ENCODE peak calls at places on chromosomes 6 and 20, in six cellular contexts. O, G, Y, X, U and K are unnamed samples. For H3K9me3, the result is how much of the 10 kb centered on the place peaks cover.

GRCh38 chr6:104625536-104625935 is 234.2 kb downstream of the HACE1 start:
- DNase-seq in O (no peak), G (peak), Y (no peak), X (no peak), U (no peak), K (no peak)

GRCh38 chr6:46134216-46134615 is 4.4 kb downstream of the ENPP4 start:
- DNase-seq in O (no peak), G (no peak), Y (no peak), X (no peak), U (no peak), K (no peak)

GRCh38 chr6:356828-357251 is 34.7 kb upstream of the IRF4 start:
- DNase-seq in O (no peak), G (no peak), Y (no peak), X (peak), U (no peak), K (peak)

GRCh38 chr6:20458051-20458894 is 56.6 kb downstream of the E2F3 start:
- DNase-seq in O (no peak), G (no peak), Y (no peak), X (no peak), U (no peak), K (no peak)

GRCh38 chr6:158284340-158285210 is 27.7 kb upstream of the TULP4 start:
- DNase-seq in O (no peak), G (peak), Y (no peak), X (peak), U (no peak), K (no peak)

GRCh38 chr6:403659-404655 is 12.4 kb downstream of the IRF4 start:
- DNase-seq in O (no peak), G (no peak), Y (no peak), X (no peak), U (peak), K (no peak)

GRCh38 chr6:93219447-93219846 is 199.9 kb downstream of the EPHA7 start:
- DNase-seq in O (no peak), G (no peak), Y (no peak), X (no peak), U (no peak), K (no peak)

GRCh38 chr6:72950114-72950860 is 275.0 kb downstream of the KHDC1L start:
- DNase-seq in O (no peak), G (peak), Y (no peak), X (no peak), U (no peak), K (no peak)

GRCh38 chr20:61260905-61261304 is 8.8 kb downstream of the CDH4 start:
- DNase-seq in O (no peak), G (no peak), Y (no peak), X (no peak), U (no peak), K (no peak)

GRCh38 chr6:16725145-16725864 is 36.0 kb downstream of the ATXN1 start:
- DNase-seq in O (no peak), G (peak), Y (no peak), X (no peak), U (no peak), K (no peak)

GRCh38 chr6:5146396-5146795 is 61.3 kb downstream of the PPP1R3G start:
- DNase-seq in O (no peak), G (no peak), Y (no peak), X (no peak), U (no peak), K (no peak)

GRCh38 chr6:31114970-31115849 is 610 bp downstream of the PSORS1C1 start:
- DNase-seq in O (no peak), G (peak), Y (no peak), X (no peak), U (no peak), K (no peak)

GRCh38 chr6:74048387-74048786 is 352.4 kb downstream of the CD109 start:
- DNase-seq in O (no peak), G (no peak), Y (no peak), X (no peak), U (no peak), K (no peak)

GRCh38 chr20:51402201-51402600 is 140.3 kb downstream of the NFATC2 start:
- DNase-seq in O (no peak), G (peak), Y (no peak), X (peak), U (peak), K (peak)

GRCh38 chr6:63565058-63565726 is 7.1 kb upstream of the LOC128125822 start:
- DNase-seq in O (no peak), G (no peak), Y (no peak), X (no peak), U (peak), K (no peak)

GRCh38 chr6:33116417-33116816 is 40.6 kb downstream of the HLA-DPB1 start:
- DNase-seq in O (no peak), G (no peak), Y (no peak), X (no peak), U (no peak), K (no peak)

GRCh38 chr6:89828988-89829590 is 591 bp upstream of the CASP8AP2 start:
- DNase-seq in O (no peak), G (no peak), Y (no peak), X (no peak), U (peak), K (no peak)

GRCh38 chr6:133184798-133185380 is 56.3 kb upstream of the EYA4 start:
- DNase-seq in O (no peak), G (peak), Y (no peak), X (no peak), U (no peak), K (no peak)

GRCh38 chr6:137832110-137832509 is 34.9 kb upstream of the TNFAIP3 start:
- DNase-seq in O (no peak), G (peak), Y (no peak), X (no peak), U (no peak), K (no peak)

GRCh38 chr6:80974579-80974978 is 777.9 kb downstream of the TENT5A start:
- DNase-seq in O (no peak), G (no peak), Y (no peak), X (no peak), U (no peak), K (no peak)

GRCh38 chr6:42988486-42989020 is 4.2 kb downstream of the PPP2R5D start:
- DNase-seq in O (no peak), G (peak), Y (no peak), X (no peak), U (no peak), K (no peak)

GRCh38 chr6:134235937-134236751 is 81.8 kb downstream of the SGK1 start:
- DNase-seq in O (no peak), G (peak), Y (no peak), X (no peak), U (no peak), K (no peak)

GRCh38 chr6:167567142-167568033 is 242.5 kb downstream of the TTLL2 start:
- DNase-seq in O (no peak), G (no peak), Y (peak), X (no peak), U (no peak), K (peak)

GRCh38 chr6:52555531-52556228 is 21.2 kb downstream of the TRAM2 start:
- DNase-seq in O (no peak), G (peak), Y (no peak), X (no peak), U (no peak), K (no peak)

GRCh38 chr6:105109955-105110650 is 69.7 kb downstream of the POPDC3 start:
- DNase-seq in O (no peak), G (no peak), Y (no peak), X (no peak), U (no peak), K (no peak)

GRCh38 chr20:31392836-31393235 is 2.4 kb upstream of the DEFB119 start:
- DNase-seq in O (no peak), G (no peak), Y (no peak), X (no peak), U (no peak), K (no peak)

GRCh38 chr20:31390490-31390889 is at the start of gene DEFB119:
- DNase-seq in O (no peak), G (no peak), Y (no peak), X (no peak), U (no peak), K (no peak)

GRCh38 chr20:31394900-31395299 is 4.5 kb upstream of the DEFB119 start:
- DNase-seq in O (no peak), G (no peak), Y (no peak), X (no peak), U (no peak), K (no peak)
- H3K9me3 ChIP-seq in O (under half), G (under half), Y (under half), X (under half), U (under half), K (under half)

GRCh38 chr20:60256811-60257210 is 298.6 kb downstream of the CDH26 start:
- DNase-seq in O (no peak), G (no peak), Y (peak), X (no peak), U (no peak), K (no peak)
- H3K4me3 ChIP-seq in O (no peak), G (no peak), Y (no peak), X (no peak), U (no peak), K (no peak)

DNA sequence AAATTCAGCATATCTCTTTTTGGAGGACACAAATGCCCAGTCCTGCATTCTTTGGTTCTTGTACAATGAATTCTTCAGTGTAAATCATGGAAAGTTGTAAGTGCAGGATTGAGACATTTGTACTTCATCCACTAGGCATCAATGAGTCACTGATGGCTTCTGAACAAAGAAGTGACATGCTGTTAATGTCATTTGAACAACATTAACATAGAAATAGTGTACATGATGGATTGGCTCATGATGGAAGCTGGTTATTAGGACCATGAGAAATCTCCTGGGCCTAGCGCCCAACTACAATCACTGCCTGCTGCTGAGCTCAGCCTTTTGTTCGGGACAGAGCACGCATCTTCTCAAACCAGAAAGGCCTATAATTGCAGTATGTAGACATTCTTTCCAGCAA is 316.8 kb upstream of the TSHZ2 start:
- DNase-seq in O (no peak), G (no peak), Y (no peak), X (no peak), U (no peak), K (no peak)
- H3K9me3 ChIP-seq in O (under half), G (under half), Y (under half), X (under half), U (under half), K (under half)

GRCh38 chr6:127482318-127482717 is 23.1 kb upstream of the KIAA0408 start:
- DNase-seq in O (no peak), G (no peak), Y (no peak), X (no peak), U (no peak), K (no peak)

GRCh38 chr6:127481628-127482027 is 22.4 kb upstream of the KIAA0408 start:
- DNase-seq in O (no peak), G (peak), Y (no peak), X (no peak), U (no peak), K (no peak)

GRCh38 chr6:127483399-127484055 is 24.3 kb upstream of the KIAA0408 start:
- DNase-seq in O (no peak), G (no peak), Y (no peak), X (no peak), U (no peak), K (no peak)

GRCh38 chr6:127486934-127487333 is 27.7 kb upstream of the KIAA0408 start:
- DNase-seq in O (no peak), G (no peak), Y (no peak), X (no peak), U (no peak), K (no peak)

DNA sequence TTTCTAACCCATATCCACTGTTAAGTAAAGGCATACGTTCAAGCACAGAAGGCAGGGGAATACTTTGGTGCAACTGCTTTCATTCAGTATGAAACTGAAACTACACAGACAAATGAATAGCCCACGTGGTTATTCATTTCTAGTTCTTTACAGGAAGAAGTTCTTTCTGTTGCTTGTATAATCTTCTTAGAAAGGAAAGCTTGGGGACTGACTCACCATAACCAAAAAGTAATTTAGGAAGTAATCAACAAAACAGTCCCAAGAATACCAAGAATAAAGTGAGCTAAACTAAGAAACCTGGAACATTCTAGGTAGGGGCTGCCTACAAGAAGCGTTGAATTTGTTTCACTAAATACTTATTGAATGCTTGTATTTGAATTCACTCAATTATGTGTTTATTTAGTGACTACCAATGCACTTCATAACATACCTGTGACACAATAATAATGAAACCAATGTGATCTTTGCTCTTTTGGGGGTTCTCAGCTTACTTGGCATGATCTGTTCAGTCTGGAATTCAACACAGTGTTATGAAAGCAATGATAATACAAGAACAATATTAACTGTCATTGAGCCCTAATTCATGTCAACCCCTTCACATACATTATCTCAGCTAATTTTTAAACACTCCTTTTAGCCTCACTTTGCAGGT is 25.1 kb upstream of the KIAA0408 start:
- DNase-seq in O (no peak), G (peak), Y (no peak), X (no peak), U (no peak), K (no peak)
- H3K4me3 ChIP-seq in O (peak), G (no peak), Y (no peak), X (peak), U (no peak), K (no peak)

DNA sequence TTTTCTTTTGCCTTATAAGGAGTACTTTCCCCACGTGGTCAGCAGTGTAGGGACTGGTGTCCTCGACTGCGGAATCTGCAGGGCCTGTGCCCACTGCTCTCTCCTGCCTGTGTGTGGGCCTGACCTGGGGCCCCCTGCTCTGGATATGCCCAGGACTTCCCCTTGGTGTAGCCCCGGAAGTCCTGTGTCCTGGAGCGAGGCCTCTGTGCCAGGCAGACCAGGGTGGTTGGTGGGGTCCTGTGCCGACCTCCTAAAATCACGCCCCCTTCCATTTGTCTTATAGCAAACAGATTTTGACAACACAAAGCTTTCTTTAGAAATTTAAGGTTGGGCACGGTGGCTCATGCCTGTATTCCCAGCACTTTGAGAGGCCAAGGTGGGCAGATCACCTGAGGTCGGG is 64.2 kb downstream of the DLL1 start:
- DNase-seq in O (no peak), G (no peak), Y (no peak), X (peak), U (no peak), K (no peak)
- H3K9me3 ChIP-seq in O (under half), G (under half), Y (under half), X (under half), U (under half), K (under half)

GRCh38 chr6:136108591-136108990 is 141.5 kb downstream of the MTFR2 start:
- DNase-seq in O (no peak), G (no peak), Y (no peak), X (no peak), U (no peak), K (no peak)

GRCh38 chr6:136104556-136104955 is 145.6 kb downstream of the MTFR2 start:
- DNase-seq in O (no peak), G (no peak), Y (no peak), X (no peak), U (no peak), K (no peak)

GRCh38 chr6:136103101-136103688 is 146.9 kb downstream of the MTFR2 start:
- DNase-seq in O (no peak), G (peak), Y (no peak), X (no peak), U (no peak), K (no peak)

GRCh38 chr6:136103763-136104311 is 146.3 kb downstream of the MTFR2 start:
- DNase-seq in O (peak), G (no peak), Y (peak), X (no peak), U (peak), K (peak)
- H3K4me3 ChIP-seq in O (peak), G (no peak), Y (no peak), X (no peak), U (no peak), K (no peak)

GRCh38 chr6:3336066-3336786 is 77.5 kb downstream of the PSMG4 start:
- DNase-seq in O (no peak), G (no peak), Y (no peak), X (no peak), U (no peak), K (no peak)
- H3K9me3 ChIP-seq in O (under half), G (under half), Y (under half), X (under half), U (under half), K (under half)

DNA sequence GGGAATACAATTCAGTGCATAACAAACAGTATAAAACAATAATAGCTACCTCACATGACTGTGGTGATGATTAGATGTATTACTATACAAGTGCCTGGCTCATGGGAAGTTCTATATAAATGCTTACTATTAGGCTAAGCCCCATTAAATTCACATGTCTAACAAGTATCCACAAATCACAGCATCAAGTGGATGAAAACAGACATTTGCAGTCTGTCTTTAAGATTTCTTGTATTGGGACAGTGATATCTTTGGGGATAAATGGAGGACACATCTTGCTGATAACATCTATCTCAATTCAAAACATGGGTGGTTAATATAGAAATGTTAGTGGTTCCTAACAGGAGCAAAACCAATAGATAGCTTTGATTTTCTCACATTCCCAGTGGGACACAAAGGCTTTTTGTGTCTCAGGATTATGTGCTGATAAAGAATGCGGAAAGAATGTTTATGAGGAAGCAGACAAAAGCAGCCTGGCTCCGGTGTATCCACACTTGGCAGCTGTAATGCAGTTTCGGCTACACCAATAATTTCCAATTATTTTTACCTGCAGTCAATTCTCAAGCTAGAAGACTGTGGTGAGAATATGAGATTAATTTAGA is 29.3 kb downstream of the PTPRK start:
- DNase-seq in O (no peak), G (no peak), Y (no peak), X (no peak), U (peak), K (no peak)
- H3K4me3 ChIP-seq in O (peak), G (no peak), Y (peak), X (peak), U (no peak), K (peak)

GRCh38 chr6:67815623-67816022 is 819.5 kb upstream of the ADGRB3 start:
- DNase-seq in O (no peak), G (no peak), Y (no peak), X (no peak), U (no peak), K (no peak)
- H3K9me3 ChIP-seq in O (under half), G (under half), Y (under half), X (under half), U (under half), K (under half)